ENCODE peak calls at places on chromosome 5, in eight cellular contexts. D, P, J, V, O, C, A and R are unnamed samples. For H3K36me3 and H3K4me1, the result is how much of the 10 kb centered on the place peaks cover.

GRCh38 chr5:113663879-113664278 is 150.4 kb downstream of the YTHDC2 start:
- DNase-seq in P (peak), D (peak), C (peak), J (no peak), V (peak), A (peak), O (peak), R (peak)

GRCh38 chr5:127942246-127943060 is 141.1 kb upstream of the SLC12A2 start:
- DNase-seq in O (no peak), J (no peak), D (peak), A (no peak), V (no peak), C (no peak), P (no peak), R (no peak)

GRCh38 chr5:149747833-149748366 is 17.8 kb downstream of the PPARGC1B start:
- DNase-seq in D (no peak), P (no peak), A (no peak), J (no peak), O (no peak), V (no peak), C (no peak), R (no peak)

GRCh38 chr5:135996611-135997010 is 32.2 kb upstream of the TGFBI start:
- DNase-seq in P (no peak), O (no peak), J (no peak), C (no peak), D (peak), A (no peak), V (no peak), R (no peak)

GRCh38 chr5:65041296-65042158 is 272.8 kb downstream of the CWC27 start:
- DNase-seq in A (no peak), P (no peak), C (no peak), V (no peak), D (peak), O (no peak), J (no peak), R (no peak)

GRCh38 chr5:2805080-2805479 is 53.6 kb upstream of the IRX2 start:
- DNase-seq in P (no peak), V (no peak), O (no peak), J (peak), A (peak), D (no peak), C (no peak), R (no peak)

GRCh38 chr5:112738180-112738560 is 485 bp downstream of the APC start:
- DNase-seq in V (no peak), A (no peak), J (no peak), P (no peak), D (no peak), C (peak), O (peak), R (no peak)

GRCh38 chr5:149581192-149581861 is at the start of gene ARHGEF37:
- DNase-seq in O (no peak), D (no peak), C (peak), P (peak), J (peak), A (peak), V (peak), R (peak)

GRCh38 chr5:79062431-79062830 is 7.0 kb downstream of the DMGDH start:
- DNase-seq in A (no peak), V (no peak), C (no peak), D (no peak), P (no peak), J (no peak), O (no peak), R (no peak)

GRCh38 chr5:109876941-109877669 is 187.4 kb downstream of the MAN2A1 start:
- DNase-seq in V (peak), A (no peak), O (no peak), C (no peak), J (no peak), D (peak), P (no peak), R (no peak)

GRCh38 chr5:135578305-135578684 is 496 bp downstream of the CXCL14 start:
- DNase-seq in C (no peak), D (no peak), A (no peak), J (no peak), P (no peak), V (no peak), O (no peak), R (no peak)

GRCh38 chr5:133460172-133460758 is 152.1 kb downstream of the FSTL4 start:
- DNase-seq in P (no peak), V (no peak), A (no peak), D (no peak), J (no peak), C (peak), O (peak), R (no peak)

GRCh38 chr5:119360905-119361605 is 5.2 kb downstream of the TNFAIP8 start:
- DNase-seq in A (no peak), D (peak), V (no peak), O (no peak), C (no peak), P (no peak), J (no peak), R (no peak)

GRCh38 chr5:168177831-168178450 is 113.5 kb upstream of the WWC1 start:
- DNase-seq in C (no peak), V (no peak), J (no peak), A (no peak), D (no peak), O (no peak), P (no peak), R (peak)

GRCh38 chr5:155004138-155004744 is 9.3 kb upstream of the KIF4B start:
- DNase-seq in J (no peak), O (peak), V (no peak), C (peak), D (no peak), P (peak), A (peak), R (no peak)

GRCh38 chr5:77409870-77410621 is 82.1 kb downstream of the WDR41 start:
- DNase-seq in C (no peak), P (no peak), V (no peak), J (no peak), O (no peak), D (no peak), A (no peak), R (no peak)

GRCh38 chr5:179316961-179317360 is 28.3 kb downstream of the ADAMTS2 start:
- DNase-seq in J (peak), O (no peak), V (no peak), D (no peak), P (no peak), A (no peak), C (no peak), R (no peak)

GRCh38 chr5:138339464-138339863 is 1.4 kb downstream of the FAM53C start:
- DNase-seq in P (no peak), A (no peak), C (no peak), O (peak), V (no peak), D (no peak), J (no peak), R (no peak)

GRCh38 chr5:102229685-102230084 is 66.4 kb downstream of the SLCO4C1 start:
- DNase-seq in V (no peak), A (no peak), J (no peak), C (no peak), P (no peak), O (peak), D (no peak), R (no peak)

GRCh38 chr5:91641730-91642350 is 258.7 kb upstream of the ARRDC3 start:
- DNase-seq in O (peak), V (no peak), C (peak), P (no peak), A (no peak), D (peak), J (no peak), R (no peak)

GRCh38 chr5:1765141-1765879 is 34.3 kb downstream of the MRPL36 start:
- DNase-seq in C (no peak), A (no peak), P (no peak), J (no peak), V (no peak), O (peak), D (peak), R (no peak)

GRCh38 chr5:106292654-106293053 is 1378.1 kb downstream of the EFNA5 start:
- DNase-seq in J (no peak), P (no peak), O (no peak), C (no peak), V (no peak), D (peak), A (no peak), R (no peak)

GRCh38 chr5:14743601-14744295 is 79.2 kb downstream of the OTULIN start:
- DNase-seq in O (no peak), J (no peak), A (no peak), P (no peak), D (peak), C (no peak), V (no peak), R (no peak)

GRCh38 chr5:5252106-5252505 is 112.0 kb downstream of the ADAMTS16 start:
- DNase-seq in J (no peak), P (no peak), V (no peak), O (no peak), C (no peak), D (no peak), A (no peak), R (no peak)

GRCh38 chr5:28810751-28811136 is 1772.4 kb upstream of the CDH9 start:
- DNase-seq in A (no peak), P (no peak), C (peak), D (no peak), J (no peak), V (no peak), O (no peak), R (no peak)
- TF ChIP-seq CTCF in A (no peak), P (no peak), C (peak), D (no peak), J (no peak), V (no peak), O (no peak), R (no peak)

DNA sequence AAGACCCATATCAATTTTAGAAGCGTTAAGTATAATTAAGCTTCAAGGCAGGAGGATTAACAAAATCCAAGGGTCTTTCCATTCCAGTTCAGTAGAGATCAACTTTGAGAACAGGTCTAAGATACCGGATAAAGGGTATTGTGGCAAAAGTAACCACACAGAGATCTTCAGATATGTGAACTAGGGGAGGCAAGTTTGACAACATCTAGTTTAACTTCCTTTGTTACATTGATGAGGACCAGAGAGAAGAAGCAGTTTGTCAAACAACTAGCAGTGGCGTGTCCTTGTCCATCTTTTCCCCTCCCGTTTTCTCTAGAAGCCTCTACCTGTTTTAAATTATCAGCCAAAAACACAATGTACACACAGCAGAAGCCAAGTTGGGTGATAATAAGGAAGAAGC is 8.6 kb downstream of the SLC36A2 start:
- DNase-seq in D (no peak), A (no peak), C (no peak), P (no peak), V (no peak), J (no peak), O (no peak), R (no peak)
- H3K36me3 ChIP-seq in D (under half), A (under half), C (under half), P (under half), V (under half), J (under half), O (under half), R (under half)

GRCh38 chr5:181245427-181246275 is 1.9 kb upstream of the RACK1 start:
- DNase-seq in V (no peak), O (peak), P (no peak), A (no peak), C (no peak), J (no peak), D (no peak), R (no peak)
- H3K4me1 ChIP-seq in V (half or more), O (half or more), P (half or more), A (half or more), C (under half), J (half or more), D (under half), R (half or more)

DNA sequence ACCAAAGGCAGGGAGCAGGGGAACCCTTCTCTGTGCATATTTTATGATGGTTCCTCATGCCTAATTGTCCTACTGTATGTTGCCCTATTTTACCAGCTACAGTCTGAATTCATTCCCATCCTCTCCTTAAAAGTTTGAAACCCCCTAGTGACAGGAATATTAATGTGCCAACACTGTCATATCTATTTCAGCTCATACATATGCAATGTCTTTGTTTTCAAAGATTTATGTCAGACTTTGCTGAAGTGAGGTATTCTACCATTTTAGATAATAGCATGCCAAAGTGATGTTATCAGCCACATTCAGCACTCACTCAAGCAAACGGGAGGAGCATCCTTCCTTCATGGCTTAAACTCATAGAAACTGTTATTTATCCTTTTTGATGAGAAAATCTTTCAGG is 696.6 kb downstream of the NR2F1-AS1 start:
- DNase-seq in P (no peak), V (no peak), D (no peak), C (peak), O (no peak), A (no peak), J (no peak), R (no peak)
- TF ChIP-seq CTCF in P (no peak), V (no peak), D (no peak), C (no peak), O (no peak), A (no peak), J (no peak), R (no peak)

DNA sequence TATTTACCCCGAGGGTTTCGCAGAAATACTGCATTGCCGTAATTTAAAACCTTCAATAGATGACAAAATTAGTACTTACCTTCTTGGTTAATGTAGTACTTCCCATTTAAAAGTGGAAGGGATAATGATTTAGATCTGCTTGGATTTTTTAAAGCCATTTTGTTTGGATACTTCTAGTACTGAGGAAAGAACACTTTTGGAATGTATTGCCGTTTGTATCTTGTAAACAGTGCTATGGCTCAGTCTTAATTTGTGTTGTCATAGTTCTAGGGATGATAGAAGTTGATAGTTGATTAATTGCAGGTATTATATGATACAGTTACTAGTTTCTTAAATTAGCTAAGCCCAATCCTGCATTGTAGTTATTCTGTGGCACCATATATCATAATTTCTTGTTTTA is 33.1 kb downstream of the TNPO1 start:
- DNase-seq in V (no peak), J (no peak), P (no peak), A (no peak), O (no peak), D (no peak), C (no peak), R (no peak)
- H3K36me3 ChIP-seq in V (under half), J (under half), P (under half), A (under half), O (half or more), D (under half), C (under half), R (under half)

GRCh38 chr5:56829137-56829536 is 13.8 kb downstream of the MAP3K1 start:
- DNase-seq in J (no peak), A (no peak), V (no peak), P (no peak), C (no peak), O (no peak), D (peak), R (no peak)
- H3K4me1 ChIP-seq in J (under half), A (under half), V (half or more), P (half or more), C (under half), O (half or more), D (under half), R (half or more)